ENCODE peak calls at places on chromosome 1, in six cellular contexts. K, Y, N, A, H and D are unnamed samples.
A peak's percentile ranks its signal among the peaks of the same experiment; 100 is the strongest.

GRCh38 chr1:245195398-245195797 is 40.6 kb downstream of the KIF26B start:
- DNase-seq in K (no peak), Y (no peak), N (no peak), A (no peak), H (no peak), D (no peak)

GRCh38 chr1:110084226-110085078 is 14.0 kb upstream of the ALX3 start:
- DNase-seq in K (peak; percentile 46), Y (peak; percentile 67), N (no peak), A (no peak), H (peak; percentile 79), D (peak; percentile 52)

GRCh38 chr1:204564835-204565234 is 48.6 kb downstream of the MDM4 start:
- DNase-seq in K (no peak), Y (no peak), N (no peak), A (no peak), H (no peak), D (no peak)

GRCh38 chr1:11948822-11949458 is 14.4 kb downstream of the PLOD1 start:
- DNase-seq in K (peak; percentile 57), Y (no peak), N (no peak), A (no peak), H (no peak), D (no peak)

GRCh38 chr1:78676347-78676982 is 26.8 kb downstream of the IFI44 start:
- DNase-seq in K (peak; percentile 31), Y (peak; percentile 57), N (no peak), A (peak; percentile 20), H (peak; percentile 68), D (peak; percentile 40)

GRCh38 chr1:1892079-1892762 is 1.3 kb upstream of the GNB1 start:
- DNase-seq in K (no peak), Y (no peak), N (no peak), A (no peak), H (no peak), D (no peak)

GRCh38 chr1:14782741-14783591 is 184.5 kb downstream of the KAZN start:
- DNase-seq in K (no peak), Y (no peak), N (no peak), A (no peak), H (no peak), D (no peak)

GRCh38 chr1:165073402-165074007 is 283.0 kb downstream of the LMX1A start:
- DNase-seq in K (peak; percentile 63), Y (peak; percentile 14), N (no peak), A (no peak), H (peak; percentile 76), D (no peak)

GRCh38 chr1:156577512-156577911 is 2.0 kb upstream of the TTC24 start:
- DNase-seq in K (no peak), Y (no peak), N (no peak), A (no peak), H (no peak), D (no peak)

GRCh38 chr1:113765306-113765705 is 6.0 kb upstream of the PHTF1 start:
- DNase-seq in K (no peak), Y (no peak), N (no peak), A (no peak), H (peak; percentile 39), D (no peak)

GRCh38 chr1:26772687-26773086 is 15.1 kb upstream of the PIGV start:
- DNase-seq in K (no peak), Y (no peak), N (no peak), A (no peak), H (peak; percentile 90), D (no peak)

GRCh38 chr1:160224606-160225005 is 19.4 kb downstream of the PEA15 start:
- DNase-seq in K (no peak), Y (no peak), N (no peak), A (no peak), H (no peak), D (no peak)

GRCh38 chr1:205475855-205476254 is 20.0 kb upstream of the BLACAT1 start:
- DNase-seq in K (no peak), Y (no peak), N (no peak), A (no peak), H (no peak), D (no peak)

GRCh38 chr1:200890818-200891773 is 3.6 kb upstream of the INAVA start:
- DNase-seq in K (peak; percentile 80), Y (peak; percentile 48), N (no peak), A (peak; percentile 66), H (peak; percentile 79), D (no peak)

GRCh38 chr1:205699416-205699815 is 19.1 kb upstream of the SLC45A3 start:
- DNase-seq in K (no peak), Y (no peak), N (no peak), A (no peak), H (no peak), D (no peak)

GRCh38 chr1:39409055-39409816 is 82.2 kb upstream of the BMP8A start:
- DNase-seq in K (peak; percentile 38), Y (peak; percentile 54), N (no peak), A (no peak), H (peak; percentile 59), D (peak; percentile 48)